ENCODE peak calls at places on chromosomes 13 and 19, in four cellular contexts. One of them, this sample, is unnamed.

GRCh38 chr13:63198076-63198475 is 1782.4 kb upstream of the PCDH20 start:
- DNase-seq in BJ: peak; percentile 5
- DNase-seq in foreskin melanocyte: no peak
- DNase-seq in Ammon's horn: no peak
- DNase-seq in this sample: no peak

GRCh38 chr19:50794778-50795664 is 4.8 kb downstream of the ACP4 start:
- DNase-seq in BJ: no peak
- DNase-seq in foreskin melanocyte: no peak
- DNase-seq in Ammon's horn: no peak
- DNase-seq in this sample: no peak

GRCh38 chr13:40599722-40600121 is 66.7 kb downstream of the FOXO1 start:
- DNase-seq in BJ: no peak
- DNase-seq in foreskin melanocyte: no peak
- DNase-seq in Ammon's horn: no peak
- DNase-seq in this sample: no peak

GRCh38 chr19:12092065-12092867 is 27.7 kb downstream of the ZNF844 start:
- DNase-seq in BJ: peak; percentile 47
- DNase-seq in foreskin melanocyte: peak; percentile 80
- DNase-seq in Ammon's horn: peak; percentile 76
- DNase-seq in this sample: peak; percentile 65

GRCh38 chr19:19061491-19061890 is 2.3 kb upstream of the SLC25A42 start:
- DNase-seq in BJ: no peak
- DNase-seq in foreskin melanocyte: no peak
- DNase-seq in Ammon's horn: peak; percentile 33
- DNase-seq in this sample: peak; percentile 5

GRCh38 chr19:42280761-42281174 is 11.7 kb downstream of the CIC start:
- DNase-seq in BJ: no peak
- DNase-seq in foreskin melanocyte: no peak
- DNase-seq in Ammon's horn: peak; percentile 66
- DNase-seq in this sample: no peak

GRCh38 chr13:51797664-51798488 is 6.1 kb downstream of the DHRS12 start:
- DNase-seq in BJ: no peak
- DNase-seq in foreskin melanocyte: no peak
- DNase-seq in Ammon's horn: peak; percentile 72
- DNase-seq in this sample: peak; percentile 59

GRCh38 chr19:38224014-38224862 is at the start of gene DPF1:
- DNase-seq in BJ: no peak
- DNase-seq in foreskin melanocyte: peak; percentile 56
- DNase-seq in Ammon's horn: peak; percentile 77
- DNase-seq in this sample: no peak

GRCh38 chr13:25766576-25766975 is 285.2 kb downstream of the SHISA2 start:
- DNase-seq in BJ: no peak
- DNase-seq in foreskin melanocyte: no peak
- DNase-seq in Ammon's horn: no peak
- DNase-seq in this sample: no peak

GRCh38 chr19:51440846-51441409 is 17.3 kb downstream of the SIGLEC8 start:
- DNase-seq in BJ: no peak
- DNase-seq in foreskin melanocyte: no peak
- DNase-seq in Ammon's horn: no peak
- DNase-seq in this sample: peak; percentile 40

GRCh38 chr19:7562646-7563393 is 27.3 kb downstream of the PNPLA6 start:
- DNase-seq in BJ: no peak
- DNase-seq in foreskin melanocyte: no peak
- DNase-seq in Ammon's horn: no peak
- DNase-seq in this sample: no peak

GRCh38 chr13:29743229-29743786 is 107.1 kb downstream of the UBL3 start:
- DNase-seq in BJ: peak; percentile 95
- DNase-seq in foreskin melanocyte: peak; percentile 77
- DNase-seq in Ammon's horn: no peak
- DNase-seq in this sample: no peak

This sample was measured in pons.